ENCODE peak calls at places on chromosomes 7 and 10, in five cellular contexts. H is fibroblast of pulmonary artery; U is RWPE1; Z is choroid plexus epithelial cell; J is stimulated activated CD4-positive, alpha-beta T cell treated with anti-CD3 and anti-CD28 coated beads, Interleukin-2, amount 100 ng/mL, for 24 hours. R is an unnamed sample.

GRCh38 chr7:143373255-143373794 is 7.8 kb upstream of the ZYX start:
- DNase-seq in H (no peak), Z (no peak), J (no peak), U (no peak), R (no peak)

GRCh38 chr10:28171468-28172235 is 131.2 kb downstream of the MPP7 start:
- DNase-seq in U (no peak), H (peak), J (no peak), Z (no peak), R (peak)

GRCh38 chr10:31118561-31118960 is 86.9 kb upstream of the ZNF438 start:
- DNase-seq in Z (peak), U (no peak), J (no peak), H (no peak), R (no peak)

GRCh38 chr7:158345731-158346130 is 241.9 kb downstream of the PTPRN2 start:
- DNase-seq in H (no peak), Z (no peak), J (no peak), U (no peak), R (no peak)

GRCh38 chr7:84611391-84611790 is 416.8 kb upstream of the SEMA3A start:
- DNase-seq in J (no peak), H (no peak), U (no peak), Z (no peak), R (no peak)

GRCh38 chr7:125670926-125671572 is 741.4 kb upstream of the POT1 start:
- DNase-seq in Z (peak), H (peak), J (no peak), U (peak), R (peak)

GRCh38 chr7:20083781-20084180 is 133.4 kb downstream of the MACC1 start:
- DNase-seq in J (no peak), Z (peak), H (peak), U (peak), R (peak)

GRCh38 chr10:15037691-15038090 is 6.1 kb upstream of the OLAH start:
- DNase-seq in U (no peak), Z (no peak), H (no peak), J (no peak), R (no peak)

GRCh38 chr7:73742338-73742752 is 3.7 kb upstream of the ABHD11 start:
- DNase-seq in U (no peak), H (no peak), Z (no peak), J (no peak), R (no peak)

GRCh38 chr10:113438660-113439059 is 114.2 kb upstream of the HABP2 start:
- DNase-seq in H (peak), Z (peak), J (no peak), U (peak), R (peak)

GRCh38 chr10:77386833-77387232 is 250.8 kb downstream of the KCNMA1 start:
- DNase-seq in J (no peak), U (no peak), H (peak), Z (peak), R (no peak)

GRCh38 chr7:47253650-47254080 is 328.2 kb downstream of the TNS3 start:
- DNase-seq in Z (peak), J (no peak), U (peak), H (peak), R (peak)